ENCODE peak calls at places on chromosomes 5 and 9, in eight cellular contexts. One of them, this sample, is unnamed.

GRCh38 chr9:32292611-32293010 is 91.8 kb upstream of the ACO1 start:
- DNase-seq in mammary epithelial cell: no peak
- DNase-seq in fibroblast of mammary gland: no peak
- DNase-seq in body of pancreas: no peak
- DNase-seq in CD8-positive, alpha-beta T cell: no peak
- DNase-seq in adipocyte: peak; percentile 60
- DNase-seq in fibroblast of pulmonary artery: no peak
- DNase-seq in kidney: no peak
- DNase-seq in this sample: peak; percentile 9

GRCh38 chr5:66642538-66642937 is 46.3 kb downstream of the MAST4 start:
- DNase-seq in fibroblast of pulmonary artery: no peak
- DNase-seq in body of pancreas: no peak
- DNase-seq in fibroblast of mammary gland: no peak
- DNase-seq in CD8-positive, alpha-beta T cell: no peak
- DNase-seq in mammary epithelial cell: no peak
- DNase-seq in adipocyte: no peak
- DNase-seq in kidney: no peak
- DNase-seq in this sample: no peak

GRCh38 chr5:38845555-38846378 is at the start of gene OSMR:
- DNase-seq in fibroblast of mammary gland: peak; percentile 98
- DNase-seq in CD8-positive, alpha-beta T cell: no peak
- DNase-seq in adipocyte: peak; percentile 99
- DNase-seq in body of pancreas: peak; percentile 89
- DNase-seq in fibroblast of pulmonary artery: peak; percentile 99
- DNase-seq in kidney: peak; percentile 99
- DNase-seq in mammary epithelial cell: peak; percentile 98
- DNase-seq in this sample: peak; percentile 99

GRCh38 chr5:143019614-143020515 is 249.7 kb downstream of the ARHGAP26 start:
- DNase-seq in body of pancreas: no peak
- DNase-seq in mammary epithelial cell: no peak
- DNase-seq in CD8-positive, alpha-beta T cell: no peak
- DNase-seq in fibroblast of pulmonary artery: no peak
- DNase-seq in fibroblast of mammary gland: no peak
- DNase-seq in kidney: no peak
- DNase-seq in adipocyte: no peak
- DNase-seq in this sample: no peak

GRCh38 chr9:132742821-132743311 is 72.6 kb downstream of the GTF3C4 start:
- DNase-seq in fibroblast of pulmonary artery: no peak
- DNase-seq in CD8-positive, alpha-beta T cell: no peak
- DNase-seq in adipocyte: no peak
- DNase-seq in fibroblast of mammary gland: no peak
- DNase-seq in body of pancreas: no peak
- DNase-seq in kidney: no peak
- DNase-seq in mammary epithelial cell: no peak
- DNase-seq in this sample: no peak

GRCh38 chr5:81187885-81188284 is 45.2 kb upstream of the CKMT2 start:
- DNase-seq in CD8-positive, alpha-beta T cell: no peak
- DNase-seq in kidney: no peak
- DNase-seq in body of pancreas: peak; percentile 29
- DNase-seq in fibroblast of pulmonary artery: no peak
- DNase-seq in mammary epithelial cell: no peak
- DNase-seq in fibroblast of mammary gland: no peak
- DNase-seq in adipocyte: no peak
- DNase-seq in this sample: no peak

GRCh38 chr9:120996409-120996808 is 53.7 kb downstream of the C5 start:
- DNase-seq in fibroblast of mammary gland: no peak
- DNase-seq in adipocyte: no peak
- DNase-seq in mammary epithelial cell: no peak
- DNase-seq in body of pancreas: no peak
- DNase-seq in CD8-positive, alpha-beta T cell: no peak
- DNase-seq in fibroblast of pulmonary artery: no peak
- DNase-seq in kidney: no peak
- DNase-seq in this sample: no peak

GRCh38 chr9:122008559-122008958 is 84.5 kb downstream of the TTLL11 start:
- DNase-seq in kidney: no peak
- DNase-seq in CD8-positive, alpha-beta T cell: no peak
- DNase-seq in fibroblast of pulmonary artery: no peak
- DNase-seq in fibroblast of mammary gland: no peak
- DNase-seq in adipocyte: no peak
- DNase-seq in body of pancreas: no peak
- DNase-seq in mammary epithelial cell: no peak
- DNase-seq in this sample: no peak

GRCh38 chr9:105088499-105088898 is 156.0 kb upstream of the SLC44A1 start:
- DNase-seq in mammary epithelial cell: no peak
- DNase-seq in body of pancreas: no peak
- DNase-seq in fibroblast of mammary gland: no peak
- DNase-seq in CD8-positive, alpha-beta T cell: no peak
- DNase-seq in fibroblast of pulmonary artery: no peak
- DNase-seq in kidney: no peak
- DNase-seq in adipocyte: no peak
- DNase-seq in this sample: no peak

GRCh38 chr5:16265141-16265540 is 85.5 kb upstream of the MARCHF11 start:
- DNase-seq in mammary epithelial cell: no peak
- DNase-seq in fibroblast of mammary gland: no peak
- DNase-seq in kidney: no peak
- DNase-seq in fibroblast of pulmonary artery: no peak
- DNase-seq in adipocyte: no peak
- DNase-seq in body of pancreas: no peak
- DNase-seq in CD8-positive, alpha-beta T cell: no peak
- DNase-seq in this sample: peak; percentile 21

GRCh38 chr5:125199968-125200841 is 453.8 kb upstream of the ZNF608 start:
- DNase-seq in mammary epithelial cell: no peak
- DNase-seq in CD8-positive, alpha-beta T cell: no peak
- DNase-seq in kidney: peak; percentile 63
- DNase-seq in fibroblast of mammary gland: no peak
- DNase-seq in fibroblast of pulmonary artery: peak; percentile 10
- DNase-seq in body of pancreas: peak; percentile 13
- DNase-seq in adipocyte: no peak
- DNase-seq in this sample: no peak

GRCh38 chr5:6820851-6821479 is 107.7 kb downstream of the TENT4A start:
- DNase-seq in fibroblast of pulmonary artery: peak; percentile 16
- DNase-seq in mammary epithelial cell: no peak
- DNase-seq in body of pancreas: peak; percentile 10
- DNase-seq in CD8-positive, alpha-beta T cell: no peak
- DNase-seq in adipocyte: no peak
- DNase-seq in kidney: no peak
- DNase-seq in fibroblast of mammary gland: peak; percentile 30
- DNase-seq in this sample: no peak

DNA sequence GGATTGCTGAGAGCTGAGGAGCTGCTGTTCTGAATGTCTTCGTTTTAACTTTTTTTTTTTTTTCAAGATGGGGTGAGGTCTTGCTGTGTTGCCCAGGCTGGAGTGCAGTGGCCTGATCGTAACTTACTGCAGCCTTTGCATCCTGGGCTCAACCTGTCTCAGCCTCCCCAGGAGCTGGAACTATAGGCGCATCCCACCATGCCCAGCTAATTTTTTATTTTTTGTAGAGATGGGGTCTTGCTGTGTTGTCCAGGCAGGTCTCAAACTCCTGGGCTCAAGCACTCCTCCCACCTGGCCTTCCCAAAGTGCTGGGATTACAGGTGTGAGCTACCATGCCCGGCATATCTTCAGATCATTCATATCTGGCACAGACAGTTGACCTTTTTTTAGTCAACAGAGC is 46.5 kb downstream of the TRIO start:
- DNase-seq in body of pancreas: no peak
- DNase-seq in kidney: no peak
- DNase-seq in fibroblast of mammary gland: no peak
- DNase-seq in adipocyte: no peak
- DNase-seq in CD8-positive, alpha-beta T cell: no peak
- DNase-seq in mammary epithelial cell: no peak
- DNase-seq in fibroblast of pulmonary artery: no peak
- DNase-seq in this sample: no peak
- H3K4me3 ChIP-seq in body of pancreas: no peak overlapping the region
- H3K4me3 ChIP-seq in kidney: no peak overlapping the region
- H3K4me3 ChIP-seq in fibroblast of mammary gland: no peak overlapping the region
- H3K4me3 ChIP-seq in adipocyte: peak overlapping the region; percentile 72
- H3K4me3 ChIP-seq in CD8-positive, alpha-beta T cell: no peak overlapping the region
- H3K4me3 ChIP-seq in mammary epithelial cell: peak overlapping the region; percentile 22
- H3K4me3 ChIP-seq in fibroblast of pulmonary artery: peak overlapping the region; percentile 26
- H3K4me3 ChIP-seq in this sample: peak overlapping the region; percentile 30

GRCh38 chr5:55540525-55540924 is 5.8 kb upstream of the PLPP1 start:
- DNase-seq in adipocyte: no peak
- DNase-seq in fibroblast of pulmonary artery: no peak
- DNase-seq in fibroblast of mammary gland: no peak
- DNase-seq in kidney: no peak
- DNase-seq in mammary epithelial cell: no peak
- DNase-seq in body of pancreas: no peak
- DNase-seq in CD8-positive, alpha-beta T cell: no peak
- DNase-seq in this sample: no peak

GRCh38 chr5:55538621-55539020 is 3.9 kb upstream of the PLPP1 start:
- DNase-seq in CD8-positive, alpha-beta T cell: no peak
- DNase-seq in fibroblast of mammary gland: no peak
- DNase-seq in mammary epithelial cell: no peak
- DNase-seq in adipocyte: peak; percentile 22
- DNase-seq in body of pancreas: no peak
- DNase-seq in kidney: no peak
- DNase-seq in fibroblast of pulmonary artery: no peak
- DNase-seq in this sample: no peak

GRCh38 chr5:55544341-55544740 is 9.6 kb upstream of the PLPP1 start:
- DNase-seq in mammary epithelial cell: peak; percentile 14
- DNase-seq in kidney: no peak
- DNase-seq in CD8-positive, alpha-beta T cell: no peak
- DNase-seq in body of pancreas: no peak
- DNase-seq in adipocyte: peak; percentile 27
- DNase-seq in fibroblast of pulmonary artery: no peak
- DNase-seq in fibroblast of mammary gland: peak; percentile 62
- DNase-seq in this sample: peak; percentile 35

GRCh38 chr5:55540024-55540423 is 5.3 kb upstream of the PLPP1 start:
- DNase-seq in mammary epithelial cell: peak; percentile 40
- DNase-seq in body of pancreas: no peak
- DNase-seq in fibroblast of mammary gland: no peak
- DNase-seq in CD8-positive, alpha-beta T cell: no peak
- DNase-seq in kidney: no peak
- DNase-seq in fibroblast of pulmonary artery: peak; percentile 33
- DNase-seq in adipocyte: peak; percentile 54
- DNase-seq in this sample: peak; percentile 43

GRCh38 chr5:55541056-55541635 is 6.4 kb upstream of the PLPP1 start:
- DNase-seq in kidney: no peak
- DNase-seq in mammary epithelial cell: no peak
- DNase-seq in fibroblast of pulmonary artery: no peak
- DNase-seq in body of pancreas: no peak
- DNase-seq in CD8-positive, alpha-beta T cell: no peak
- DNase-seq in adipocyte: no peak
- DNase-seq in fibroblast of mammary gland: no peak
- DNase-seq in this sample: no peak
- H3K4me3 ChIP-seq in kidney: no peak overlapping the region
- H3K4me3 ChIP-seq in mammary epithelial cell: no peak overlapping the region
- H3K4me3 ChIP-seq in fibroblast of pulmonary artery: no peak overlapping the region
- H3K4me3 ChIP-seq in body of pancreas: no peak overlapping the region
- H3K4me3 ChIP-seq in CD8-positive, alpha-beta T cell: no peak overlapping the region
- H3K4me3 ChIP-seq in adipocyte: no peak overlapping the region
- H3K4me3 ChIP-seq in fibroblast of mammary gland: no peak overlapping the region
- H3K4me3 ChIP-seq in this sample: no peak overlapping the region

GRCh38 chr5:174087783-174088182 is 42.3 kb downstream of the NSG2 start:
- DNase-seq in fibroblast of pulmonary artery: no peak
- DNase-seq in fibroblast of mammary gland: no peak
- DNase-seq in CD8-positive, alpha-beta T cell: no peak
- DNase-seq in mammary epithelial cell: no peak
- DNase-seq in adipocyte: no peak
- DNase-seq in kidney: no peak
- DNase-seq in body of pancreas: no peak
- DNase-seq in this sample: no peak

GRCh38 chr5:174086751-174087150 is 41.2 kb downstream of the NSG2 start:
- DNase-seq in fibroblast of pulmonary artery: no peak
- DNase-seq in fibroblast of mammary gland: no peak
- DNase-seq in adipocyte: no peak
- DNase-seq in kidney: no peak
- DNase-seq in body of pancreas: no peak
- DNase-seq in CD8-positive, alpha-beta T cell: no peak
- DNase-seq in mammary epithelial cell: no peak
- DNase-seq in this sample: peak; percentile 28

GRCh38 chr5:174082286-174082685 is 36.8 kb downstream of the NSG2 start:
- DNase-seq in fibroblast of mammary gland: no peak
- DNase-seq in mammary epithelial cell: no peak
- DNase-seq in CD8-positive, alpha-beta T cell: no peak
- DNase-seq in body of pancreas: no peak
- DNase-seq in fibroblast of pulmonary artery: no peak
- DNase-seq in kidney: no peak
- DNase-seq in adipocyte: no peak
- DNase-seq in this sample: no peak

GRCh38 chr5:174084691-174085154 is 39.2 kb downstream of the NSG2 start:
- DNase-seq in mammary epithelial cell: no peak
- DNase-seq in body of pancreas: no peak
- DNase-seq in adipocyte: no peak
- DNase-seq in fibroblast of mammary gland: no peak
- DNase-seq in kidney: no peak
- DNase-seq in CD8-positive, alpha-beta T cell: no peak
- DNase-seq in fibroblast of pulmonary artery: no peak
- DNase-seq in this sample: peak; percentile 24

DNA sequence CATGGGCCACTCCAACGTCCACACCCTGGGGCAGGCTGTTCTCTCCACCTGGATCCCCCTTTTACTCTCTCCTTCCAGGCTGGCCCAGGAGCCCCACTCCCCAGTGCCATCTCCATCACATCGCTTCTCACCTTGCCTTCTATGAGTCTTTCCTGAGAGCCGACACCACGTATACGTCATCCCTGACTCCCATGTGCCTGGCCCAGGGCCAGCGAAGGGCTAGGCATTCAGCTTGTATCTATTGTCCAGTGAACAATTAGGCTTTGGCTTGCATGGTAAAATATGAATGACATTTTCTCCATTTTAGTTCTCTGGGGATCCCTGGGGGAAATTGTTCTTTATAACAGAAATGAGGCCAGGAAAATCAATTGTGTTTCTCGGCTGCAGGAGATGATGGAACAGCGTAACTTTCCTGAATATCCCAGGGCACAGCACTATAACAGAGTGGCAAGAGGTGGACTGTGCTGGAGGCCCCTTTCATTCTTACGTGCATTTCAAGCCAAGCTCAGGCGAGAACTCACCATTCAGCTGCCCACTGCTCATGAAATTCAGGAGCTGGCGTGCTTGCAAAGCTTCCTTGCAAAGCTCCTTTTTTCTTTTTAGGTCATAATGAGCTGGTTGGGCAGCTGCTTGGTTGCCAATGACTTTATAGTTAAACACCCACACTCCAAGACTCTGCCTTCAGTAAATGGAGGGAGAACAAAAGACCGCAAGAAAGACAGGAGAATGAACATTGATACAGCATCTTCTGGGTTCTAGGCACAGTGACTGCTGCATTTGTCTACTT is 37.7 kb downstream of the NSG2 start:
- DNase-seq in fibroblast of pulmonary artery: no peak
- DNase-seq in adipocyte: no peak
- DNase-seq in fibroblast of mammary gland: no peak
- DNase-seq in CD8-positive, alpha-beta T cell: no peak
- DNase-seq in mammary epithelial cell: no peak
- DNase-seq in kidney: no peak
- DNase-seq in body of pancreas: no peak
- DNase-seq in this sample: no peak
- H3K4me3 ChIP-seq in fibroblast of pulmonary artery: no peak overlapping the region
- H3K4me3 ChIP-seq in adipocyte: no peak overlapping the region
- H3K4me3 ChIP-seq in fibroblast of mammary gland: no peak overlapping the region
- H3K4me3 ChIP-seq in CD8-positive, alpha-beta T cell: no peak overlapping the region
- H3K4me3 ChIP-seq in mammary epithelial cell: no peak overlapping the region
- H3K4me3 ChIP-seq in kidney: no peak overlapping the region
- H3K4me3 ChIP-seq in body of pancreas: no peak overlapping the region
- H3K4me3 ChIP-seq in this sample: no peak overlapping the region

GRCh38 chr5:134873987-134874830 is at the start of gene TXNDC15:
- DNase-seq in fibroblast of pulmonary artery: peak; percentile 87
- DNase-seq in fibroblast of mammary gland: peak; percentile 83
- DNase-seq in CD8-positive, alpha-beta T cell: peak; percentile 88
- DNase-seq in kidney: peak; percentile 95
- DNase-seq in adipocyte: peak; percentile 92
- DNase-seq in mammary epithelial cell: peak; percentile 81
- DNase-seq in body of pancreas: peak; percentile 89
- DNase-seq in this sample: peak; percentile 86
- H3K4me3 ChIP-seq in fibroblast of pulmonary artery: peak within 1 kb of the TSS; percentile 84
- H3K4me3 ChIP-seq in fibroblast of mammary gland: peak within 1 kb of the TSS; percentile 77
- H3K4me3 ChIP-seq in CD8-positive, alpha-beta T cell: peak within 1 kb of the TSS; percentile 59
- H3K4me3 ChIP-seq in kidney: peak within 1 kb of the TSS; percentile 68
- H3K4me3 ChIP-seq in adipocyte: peak within 1 kb of the TSS; percentile 90
- H3K4me3 ChIP-seq in mammary epithelial cell: peak within 1 kb of the TSS; percentile 68
- H3K4me3 ChIP-seq in body of pancreas: peak within 1 kb of the TSS; percentile 94
- H3K4me3 ChIP-seq in this sample: peak within 1 kb of the TSS; percentile 85

This sample was measured in AG10803.